ENCODE peak calls at places on chromosomes 1 and 21, in seven cellular contexts. E, N, V, W, L, R and X are unnamed samples. For H3K4me1, the result is how much of the 10 kb centered on the place peaks cover.

GRCh38 chr1:2176615-2177014 is 18.0 kb downstream of the FAAP20 start:
- DNase-seq in R (no peak), W (no peak), E (no peak), N (no peak), V (no peak), L (no peak), X (no peak)

GRCh38 chr1:912740-913301 is 10.9 kb upstream of the SAMD11 start:
- DNase-seq in V (no peak), N (no peak), R (peak), E (no peak), L (no peak), W (no peak), X (no peak)

GRCh38 chr1:56666112-56666608 is 21.0 kb downstream of the PRKAA2 start:
- DNase-seq in E (no peak), R (no peak), V (no peak), L (no peak), W (no peak), N (no peak), X (no peak)

GRCh38 chr1:78464449-78464891 is 26.3 kb upstream of the PTGFR start:
- DNase-seq in V (peak), N (no peak), R (no peak), W (peak), L (no peak), E (no peak), X (no peak)

GRCh38 chr1:220874201-220874655 is 5.0 kb upstream of the HLX start:
- DNase-seq in L (no peak), W (peak), V (peak), R (peak), E (peak), N (no peak), X (no peak)

GRCh38 chr1:237681210-237681609 is 209.5 kb downstream of the ZP4 start:
- DNase-seq in R (no peak), W (peak), N (no peak), E (no peak), L (no peak), V (no peak), X (no peak)

GRCh38 chr1:20358761-20359263 is 68.1 kb downstream of the VWA5B1 start:
- DNase-seq in E (no peak), R (peak), N (no peak), L (peak), W (peak), V (peak), X (peak)

GRCh38 chr1:38454236-38454635 is 405.3 kb downstream of the RRAGC start:
- DNase-seq in L (no peak), E (peak), V (peak), N (no peak), R (no peak), W (no peak), X (peak)

GRCh38 chr1:1678581-1679380 is 13.8 kb downstream of the SLC35E2B start:
- DNase-seq in N (no peak), L (no peak), V (peak), E (no peak), R (no peak), W (no peak), X (no peak)

GRCh38 chr1:235642943-235643371 is 6.6 kb downstream of the GNG4 start:
- DNase-seq in R (no peak), V (no peak), L (no peak), N (no peak), W (no peak), E (no peak), X (no peak)

GRCh38 chr1:161374373-161374772 is 6.7 kb upstream of the CFAP126 start:
- DNase-seq in N (no peak), W (no peak), E (no peak), L (no peak), R (no peak), V (peak), X (peak)

GRCh38 chr1:150422541-150422940 is 58.6 kb downstream of the RPRD2 start:
- DNase-seq in L (no peak), R (no peak), E (no peak), W (no peak), V (no peak), N (no peak), X (no peak)

GRCh38 chr21:43908167-43908566 is 43.1 kb downstream of the AGPAT3 start:
- DNase-seq in N (no peak), V (no peak), R (no peak), L (no peak), W (no peak), E (no peak), X (no peak)

GRCh38 chr1:3697810-3698209 is 45.5 kb downstream of the TP73 start:
- DNase-seq in W (no peak), L (no peak), R (no peak), N (no peak), V (no peak), E (no peak), X (no peak)

GRCh38 chr1:45721207-45721606 is 29.2 kb downstream of the IPP start:
- DNase-seq in R (no peak), N (no peak), E (no peak), L (no peak), V (no peak), W (peak), X (peak)

GRCh38 chr21:40139636-40140035 is 272.4 kb downstream of the PCP4 start:
- DNase-seq in V (no peak), R (no peak), L (no peak), E (no peak), N (no peak), W (no peak), X (no peak)

GRCh38 chr21:40141621-40142020 is 274.4 kb downstream of the PCP4 start:
- DNase-seq in R (no peak), E (no peak), L (no peak), W (no peak), V (no peak), N (no peak), X (no peak)

GRCh38 chr21:40136571-40136970 is 269.3 kb downstream of the PCP4 start:
- DNase-seq in L (no peak), E (no peak), N (no peak), W (no peak), R (no peak), V (no peak), X (no peak)

GRCh38 chr21:40143822-40144525 is 276.7 kb downstream of the PCP4 start:
- DNase-seq in N (no peak), E (peak), W (peak), V (peak), L (peak), R (peak), X (peak)

GRCh38 chr21:40140675-40141074 is 273.4 kb downstream of the PCP4 start:
- DNase-seq in W (no peak), V (no peak), L (no peak), N (no peak), R (no peak), E (no peak), X (no peak)
- H3K4me1 ChIP-seq in W (under half), V (under half), L (under half), N (under half), R (under half), E (under half), X (under half)

DNA sequence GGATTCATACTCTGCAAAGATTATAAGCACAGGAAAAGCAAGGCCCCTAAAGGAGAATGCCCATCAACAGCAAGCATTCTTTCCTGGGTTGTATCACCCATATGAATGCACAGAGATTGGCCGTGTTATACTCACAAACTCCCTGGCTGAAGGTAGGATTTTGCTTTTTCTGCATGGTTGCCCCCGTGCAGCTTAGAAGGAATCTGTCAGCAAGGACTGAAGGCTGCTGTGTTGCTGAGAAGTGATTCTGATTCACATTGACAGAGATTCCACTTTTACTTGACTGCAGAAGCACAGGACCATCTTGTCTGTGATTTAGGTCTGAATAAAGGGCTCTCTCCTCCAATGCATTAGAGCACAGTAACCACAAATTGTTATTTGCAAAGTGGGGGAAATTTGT is 283.0 kb downstream of the LRRIQ3 start:
- DNase-seq in E (no peak), N (no peak), W (no peak), R (no peak), L (no peak), V (no peak), X (no peak)
- H3K27ac ChIP-seq in E (no peak), N (no peak), W (no peak), R (no peak), L (no peak), V (no peak), X (no peak)

DNA sequence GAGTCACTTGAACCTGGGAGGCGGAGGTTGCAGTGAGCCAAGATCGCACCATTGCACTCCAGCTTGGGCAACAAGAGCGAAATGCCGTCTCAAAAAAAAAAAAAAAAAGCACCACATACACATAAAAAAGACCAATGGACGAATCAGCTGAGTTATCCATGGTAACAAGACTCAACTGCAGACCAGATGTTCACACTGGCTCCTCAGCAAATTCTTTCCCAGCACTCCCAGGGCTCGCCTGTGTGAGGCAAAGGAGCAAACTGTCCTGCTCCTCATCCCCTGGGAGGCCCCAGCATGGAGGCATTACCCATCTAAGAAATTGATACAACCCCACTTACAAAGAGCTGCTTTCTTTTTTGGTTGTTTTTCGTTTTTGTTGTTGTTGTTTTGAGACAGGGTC is 3.1 kb downstream of the TMEM234 start:
- DNase-seq in W (peak), R (no peak), L (no peak), N (no peak), V (no peak), E (no peak), X (no peak)
- H3K4me1 ChIP-seq in W (under half), R (under half), L (under half), N (under half), V (under half), E (under half), X (under half)

GRCh38 chr1:208235983-208236761 is 8.0 kb downstream of the PLXNA2 start:
- DNase-seq in L (no peak), W (peak), N (no peak), R (peak), E (no peak), V (no peak), X (peak)
- H3K27ac ChIP-seq in L (peak), W (peak), N (no peak), R (peak), E (no peak), V (no peak), X (peak)

DNA sequence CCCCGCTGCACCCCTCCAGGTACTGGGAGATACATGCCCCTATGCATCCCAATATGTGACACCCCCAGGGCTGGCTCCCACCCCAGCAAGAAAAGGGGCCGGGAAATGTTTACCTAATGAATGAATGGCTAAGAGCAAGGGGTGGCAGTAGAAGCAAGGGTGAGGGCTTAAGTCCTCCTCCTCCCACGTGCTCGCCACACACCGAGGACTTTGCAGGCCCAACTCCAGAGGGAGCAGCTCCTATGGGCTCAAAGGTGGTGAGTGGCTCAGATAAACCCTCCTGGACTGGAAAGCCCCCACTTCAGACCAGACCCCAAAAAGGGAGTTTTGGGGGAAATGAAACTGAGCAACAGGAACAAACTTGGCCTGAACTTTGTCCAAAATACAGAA is 11.4 kb downstream of the SLC45A3 start:
- DNase-seq in V (no peak), L (no peak), W (no peak), N (no peak), E (no peak), R (no peak), X (no peak)
- H3K4me1 ChIP-seq in V (half or more), L (under half), W (under half), N (under half), E (half or more), R (under half), X (under half)

GRCh38 chr1:113091988-113092602 is 19.1 kb downstream of the LRIG2 start:
- DNase-seq in L (no peak), E (no peak), V (no peak), W (peak), N (no peak), R (no peak), X (no peak)
- H3K27ac ChIP-seq in L (no peak), E (no peak), V (no peak), W (peak), N (no peak), R (no peak), X (no peak)

GRCh38 chr1:41362749-41363631 is 1.8 kb downstream of the FOXO6 start:
- DNase-seq in L (no peak), N (no peak), E (no peak), W (no peak), R (peak), V (no peak), X (no peak)
- H3K4me1 ChIP-seq in L (under half), N (under half), E (under half), W (under half), R (half or more), V (under half), X (under half)

GRCh38 chr1:200904772-200905171 is 10.1 kb downstream of the INAVA start:
- DNase-seq in V (no peak), W (no peak), E (no peak), L (no peak), N (no peak), R (no peak), X (no peak)
- H3K27ac ChIP-seq in V (no peak), W (no peak), E (no peak), L (no peak), N (no peak), R (no peak), X (no peak)

GRCh38 chr1:230542054-230542453 is 100.2 kb upstream of the COG2 start:
- DNase-seq in E (no peak), L (peak), V (peak), R (no peak), N (no peak), W (no peak), X (no peak)

GRCh38 chr1:230543085-230543484 is 99.2 kb upstream of the COG2 start:
- DNase-seq in V (no peak), R (no peak), N (no peak), E (no peak), W (no peak), L (no peak), X (no peak)

GRCh38 chr1:230541306-230541705 is 101.0 kb upstream of the COG2 start:
- DNase-seq in R (no peak), W (no peak), N (no peak), V (no peak), L (no peak), E (no peak), X (no peak)

GRCh38 chr1:230544758-230545157 is 97.5 kb upstream of the COG2 start:
- DNase-seq in L (no peak), N (no peak), W (no peak), R (no peak), V (no peak), E (no peak), X (no peak)

GRCh38 chr1:230542681-230543080 is 99.6 kb upstream of the COG2 start:
- DNase-seq in L (no peak), V (no peak), N (no peak), E (no peak), R (no peak), W (no peak), X (no peak)
- H3K4me1 ChIP-seq in L (under half), V (under half), N (under half), E (under half), R (under half), W (under half), X (under half)

GRCh38 chr1:11285883-11286734 is 13.1 kb downstream of the UBIAD1 start:
- DNase-seq in V (peak), L (no peak), N (no peak), W (peak), E (no peak), R (no peak), X (no peak)
- H3K27ac ChIP-seq in V (no peak), L (no peak), N (no peak), W (peak), E (no peak), R (no peak), X (no peak)